ENCODE peak calls at places on chromosome 7, in nine cellular contexts. O is endothelial cell; U is NCI-H748 treated with DMSO at 0.1 percent for 48 hours; S is central memory CD4-positive, alpha-beta T cell; D is stimulated activated CD4-positive, alpha-beta T cell treated with anti-CD3 and anti-CD28 coated beads, Interleukin-15, amount 100 ng/mL, for 48 hours; N is Caki2; B is tibial nerve; K is AG09309; V is myocyte. M is an unnamed sample.

GRCh38 chr7:114765331-114766125 is 156.4 kb upstream of the MDFIC start:
- DNase-seq in O (no peak), K (no peak), V (no peak), S (no peak), D (no peak), N (no peak), B (no peak), U (no peak), M (peak)

GRCh38 chr7:129923709-129924108 is 29.1 kb downstream of the UBE2H start:
- DNase-seq in S (no peak), D (no peak), V (peak), U (no peak), K (peak), N (peak), O (no peak), B (no peak), M (peak)

GRCh38 chr7:131194070-131194865 is 133.4 kb upstream of the MKLN1 start:
- DNase-seq in S (no peak), D (no peak), B (no peak), O (no peak), N (no peak), K (no peak), V (no peak), U (no peak), M (no peak)

GRCh38 chr7:75798770-75799169 is 14.8 kb downstream of the CCL24 start:
- DNase-seq in V (no peak), O (no peak), K (no peak), S (no peak), N (no peak), U (no peak), D (no peak), B (no peak), M (no peak)

GRCh38 chr7:103121641-103122040 is 27.3 kb downstream of the NAPEPLD start:
- DNase-seq in D (no peak), V (no peak), N (no peak), S (no peak), U (no peak), O (no peak), B (no peak), K (no peak), M (no peak)

GRCh38 chr7:150974468-150975391 is 3.4 kb downstream of the KCNH2 start:
- DNase-seq in D (peak), B (no peak), U (peak), N (peak), S (peak), K (no peak), O (peak), V (peak), M (no peak)

GRCh38 chr7:47360301-47360900 is 221.5 kb downstream of the TNS3 start:
- DNase-seq in K (no peak), B (no peak), V (no peak), N (no peak), U (no peak), S (no peak), D (no peak), O (no peak), M (no peak)

GRCh38 chr7:104230606-104231005 is 22.8 kb upstream of the ORC5 start:
- DNase-seq in S (no peak), D (no peak), N (no peak), U (no peak), V (peak), O (no peak), B (no peak), K (no peak), M (no peak)

GRCh38 chr7:2510909-2511768 is 8.4 kb upstream of the LFNG start:
- DNase-seq in V (no peak), K (no peak), S (peak), B (no peak), N (no peak), D (peak), U (peak), O (peak), M (no peak)

GRCh38 chr7:23938937-23939552 is 229.0 kb downstream of the STK31 start:
- DNase-seq in U (no peak), N (peak), K (no peak), D (no peak), O (peak), S (no peak), B (no peak), V (peak), M (no peak)

GRCh38 chr7:159012353-159013069 is 132.2 kb downstream of the VIPR2 start:
- DNase-seq in N (no peak), V (peak), K (no peak), O (no peak), S (no peak), D (no peak), B (no peak), U (no peak), M (no peak)

GRCh38 chr7:152127229-152127628 is 101.8 kb downstream of the GALNT11 start:
- DNase-seq in O (no peak), S (no peak), D (no peak), B (no peak), N (no peak), K (no peak), U (no peak), V (no peak), M (no peak)

GRCh38 chr7:100157334-100158228 is 942 bp downstream of the TRAPPC14 start:
- DNase-seq in K (no peak), O (peak), D (no peak), N (no peak), B (no peak), U (no peak), V (peak), S (no peak), M (no peak)

GRCh38 chr7:5495581-5496375 is 72.1 kb upstream of the TNRC18 start:
- DNase-seq in S (no peak), O (no peak), K (no peak), D (no peak), N (no peak), V (peak), B (no peak), U (no peak), M (no peak)

GRCh38 chr7:71707041-71707440 is 575.1 kb downstream of the GALNT17 start:
- DNase-seq in B (no peak), V (peak), S (no peak), N (no peak), D (no peak), O (no peak), U (no peak), K (no peak), M (no peak)

GRCh38 chr7:134058980-134059379 is 68.2 kb upstream of the LRGUK start:
- DNase-seq in K (no peak), D (no peak), B (no peak), V (peak), U (no peak), N (no peak), S (no peak), O (no peak), M (no peak)

GRCh38 chr7:32890553-32891045 is 961 bp downstream of the KBTBD2 start:
- DNase-seq in N (peak), S (peak), V (peak), D (no peak), B (no peak), U (peak), O (no peak), K (no peak), M (peak)

GRCh38 chr7:102395620-102395957 is 574 bp upstream of the PRKRIP1 start:
- DNase-seq in B (no peak), O (no peak), U (no peak), N (no peak), K (no peak), S (no peak), V (no peak), D (no peak), M (no peak)

M was measured in stromal cell of bone marrow.